ENCODE peak calls at places on chromosomes 4 and X, in six cellular contexts. L is heart left ventricle, Z is A549, W is transverse colon, Y is tibial nerve, G is uterus. H is an unnamed sample.

GRCh38 chr4:183905081-183905592 is at the start of gene STOX2:
- DNase-seq in W (peak), Z (peak), G (peak), Y (peak), L (peak), H (peak)

GRCh38 chr4:76518241-76518640 is 83.2 kb downstream of the SHROOM3 start:
- DNase-seq in G (no peak), L (no peak), Y (no peak), Z (no peak), W (no peak), H (no peak)

GRCh38 chr4:2931765-2932560 is 31.2 kb downstream of the NOP14 start:
- DNase-seq in W (peak), Y (peak), G (peak), L (peak), Z (no peak), H (no peak)

GRCh38 chr4:20544645-20545044 is 155.6 kb upstream of the PACRGL start:
- DNase-seq in W (no peak), G (no peak), Y (no peak), L (no peak), Z (peak), H (no peak)

GRCh38 chr4:16155503-16156169 is 70.6 kb downstream of the TAPT1 start:
- DNase-seq in Y (no peak), G (no peak), L (no peak), W (no peak), Z (no peak), H (no peak)

GRCh38 chr4:94639298-94639697 is 118.5 kb upstream of the BMPR1B start:
- DNase-seq in G (no peak), L (no peak), Y (no peak), W (no peak), Z (no peak), H (no peak)

GRCh38 chrX:75623535-75623934 is 100.7 kb upstream of the ZDHHC15 start:
- DNase-seq in G (no peak), L (no peak), Y (no peak), Z (peak), W (no peak), H (no peak)

GRCh38 chr4:69697536-69697935 is 44.5 kb upstream of the UGT2A1 start:
- DNase-seq in L (no peak), Z (no peak), W (no peak), G (no peak), Y (no peak), H (no peak)

GRCh38 chr4:6719611-6720179 is 3.7 kb downstream of the BLOC1S4 start:
- DNase-seq in G (no peak), L (no peak), W (no peak), Y (no peak), Z (no peak), H (no peak)

GRCh38 chrX:46979340-46979739 is 67.1 kb downstream of the JADE3 start:
- DNase-seq in W (no peak), Y (no peak), G (no peak), Z (peak), L (no peak), H (no peak)

GRCh38 chrX:106949366-106949765 is 29.2 kb downstream of the CLDN2 start:
- DNase-seq in G (no peak), L (no peak), W (no peak), Y (no peak), Z (no peak), H (no peak)

GRCh38 chrX:131671714-131672113 is 127.8 kb downstream of the OR13H1 start:
- DNase-seq in Z (no peak), L (no peak), G (no peak), W (no peak), Y (no peak), H (no peak)

GRCh38 chrX:41198410-41198809 is 113.2 kb downstream of the USP9X start:
- DNase-seq in L (no peak), Y (no peak), Z (no peak), W (no peak), G (no peak), H (no peak)

GRCh38 chrX:69551421-69552009 is 47.4 kb downstream of the NALF2 start:
- DNase-seq in Z (no peak), Y (no peak), L (no peak), G (no peak), W (no peak), H (no peak)

GRCh38 chrX:69552512-69552911 is 48.4 kb downstream of the NALF2 start:
- DNase-seq in G (no peak), L (no peak), Z (no peak), W (no peak), Y (no peak), H (no peak)

GRCh38 chrX:69555396-69556023 is 51.4 kb downstream of the NALF2 start:
- DNase-seq in G (peak), W (no peak), L (no peak), Y (no peak), Z (no peak), H (no peak)

GRCh38 chrX:69556094-69557011 is 52.2 kb downstream of the NALF2 start:
- DNase-seq in Y (no peak), G (peak), W (no peak), L (no peak), Z (peak), H (no peak)
- TF ChIP-seq POLR2A in Y (no peak), G (no peak), W (no peak), L (no peak), Z (no peak), H (no peak)

DNA sequence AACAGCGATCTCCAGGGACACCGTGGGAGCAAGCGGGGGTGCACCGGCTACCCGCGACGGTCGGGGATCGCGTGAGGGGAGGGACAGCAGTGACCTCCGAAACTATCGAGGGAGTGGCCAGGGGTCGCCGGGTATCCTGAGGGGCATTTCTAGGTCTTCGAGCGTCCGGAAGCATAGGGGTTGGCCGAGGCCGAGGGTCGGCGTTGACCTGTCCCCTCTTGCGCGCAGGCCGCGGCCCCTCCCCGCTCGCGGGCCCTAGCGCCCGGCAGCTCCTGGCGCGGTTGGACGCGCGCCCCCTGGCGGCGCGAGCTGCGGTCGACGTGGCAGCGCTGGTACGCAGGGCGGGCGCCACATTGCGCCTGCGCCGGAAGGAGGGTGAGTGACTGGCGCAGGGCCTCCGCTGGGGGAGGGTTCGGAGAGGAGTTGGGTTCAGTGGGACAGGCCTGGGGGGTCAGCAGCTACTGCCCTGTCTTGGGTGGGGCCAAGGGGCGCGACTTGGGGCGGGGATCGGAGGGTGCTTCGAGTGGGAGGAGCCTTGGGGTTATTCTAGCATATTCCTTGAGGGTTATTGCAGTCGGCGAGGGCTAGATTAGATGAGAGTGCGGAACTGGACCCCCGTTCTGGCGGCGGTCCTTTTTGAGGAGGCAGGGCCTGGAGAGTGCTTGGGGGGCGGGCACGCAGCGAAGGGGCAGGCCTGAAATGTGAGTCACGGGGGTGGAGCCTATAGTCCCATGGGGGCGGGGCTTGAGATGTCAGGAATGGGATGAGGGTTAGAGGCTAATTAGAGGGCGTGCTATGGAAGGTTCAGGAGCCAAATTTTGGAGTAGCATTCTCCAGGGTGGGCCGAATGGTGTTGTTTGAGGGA is 1.2 kb downstream of the MAGIX start:
- DNase-seq in G (peak), Y (peak), L (peak), Z (peak), W (peak), H (peak)
- TF ChIP-seq POLR2A in G (peak), Y (peak), L (peak), Z (peak), W (no peak), H (no peak)

DNA sequence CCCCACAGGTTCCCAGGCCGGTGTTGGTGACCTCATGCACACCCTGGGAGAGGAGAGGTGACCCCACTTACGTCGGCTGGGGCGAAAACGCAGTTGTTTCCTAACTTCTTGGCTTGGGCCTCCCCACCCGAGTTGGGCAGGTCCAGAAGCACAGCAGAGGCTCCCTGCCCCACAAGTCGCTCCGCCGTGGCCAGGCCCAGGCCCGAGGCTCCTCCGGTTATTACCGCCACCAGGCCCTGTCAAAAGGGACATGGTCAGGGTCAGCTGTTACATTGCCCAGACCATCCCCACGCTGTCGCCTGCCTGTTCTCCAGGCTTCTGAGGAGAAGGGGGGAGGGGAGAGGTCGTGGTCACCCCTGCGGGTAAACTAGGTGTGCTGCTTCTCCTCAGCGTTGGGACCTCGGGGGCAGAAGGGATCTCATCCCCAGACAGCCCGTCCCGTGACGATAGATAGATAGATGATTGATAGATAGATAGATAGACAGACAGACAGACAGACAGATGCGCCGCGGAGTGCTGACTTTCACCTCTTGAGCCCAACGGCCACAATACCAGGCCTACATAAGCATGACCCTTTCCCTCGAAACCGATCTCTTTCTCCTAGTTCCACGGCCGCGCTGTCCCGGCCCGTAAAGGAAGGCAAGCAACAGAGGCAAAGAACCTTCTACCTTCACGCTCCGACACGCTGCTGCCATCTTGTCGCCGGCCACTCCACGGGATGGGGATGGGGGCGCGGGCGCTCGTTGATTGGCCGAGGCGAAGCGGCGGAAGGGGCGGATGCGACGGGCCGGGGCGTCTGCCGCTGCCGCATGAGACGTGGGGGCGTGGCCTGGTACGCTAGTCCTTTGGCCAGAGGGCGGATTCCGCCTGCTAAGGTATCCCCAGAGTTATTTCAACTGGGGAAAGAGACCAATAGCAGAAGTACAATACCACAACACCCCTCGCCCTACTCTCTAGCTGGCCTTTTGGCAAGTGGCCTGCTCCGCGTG is at the start of gene HSD17B10:
- DNase-seq in Y (peak), Z (peak), W (peak), L (peak), G (peak), H (peak)
- TF ChIP-seq POLR2A in Y (peak), Z (peak), W (peak), L (peak), G (peak), H (no peak)

GRCh38 chr4:64799751-64800150 is 390.5 kb upstream of the TECRL start:
- DNase-seq in Y (no peak), W (no peak), G (no peak), L (no peak), Z (no peak), H (no peak)
- TF ChIP-seq POLR2A in Y (no peak), W (no peak), G (no peak), L (no peak), Z (no peak), H (no peak)

GRCh38 chrX:53086464-53086863 is 4.3 kb downstream of the TSPYL2 start:
- DNase-seq in G (peak), Z (no peak), Y (peak), W (peak), L (peak), H (no peak)

GRCh38 chrX:53088136-53088974 is 5.6 kb upstream of the KANTR start:
- DNase-seq in Z (peak), G (peak), L (peak), W (peak), Y (peak), H (peak)

GRCh38 chrX:53089224-53089842 is 4.6 kb upstream of the KANTR start:
- DNase-seq in Y (no peak), G (peak), L (peak), Z (peak), W (peak), H (no peak)

GRCh38 chrX:53085661-53086229 is 3.6 kb downstream of the TSPYL2 start:
- DNase-seq in Y (no peak), Z (no peak), W (no peak), L (no peak), G (no peak), H (no peak)

DNA sequence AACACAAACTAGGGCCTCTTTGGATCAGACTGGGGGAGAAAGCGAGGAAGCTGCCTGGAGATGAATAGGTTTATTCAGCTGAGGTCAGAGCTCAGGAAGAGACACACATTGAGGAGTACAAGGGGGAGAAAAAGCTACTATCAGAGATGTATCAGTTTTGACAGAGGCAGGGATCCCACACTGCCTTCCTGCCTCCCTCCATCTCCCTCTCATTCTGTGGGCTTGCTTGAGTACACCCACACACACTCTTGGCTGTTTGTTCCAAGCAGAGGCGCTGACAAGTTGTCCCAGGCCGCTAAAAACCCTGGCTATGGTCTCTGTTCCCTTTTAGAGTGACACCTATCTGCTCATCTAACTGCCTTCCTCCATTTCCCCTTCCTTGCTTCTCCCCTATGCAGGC is 5.2 kb downstream of the TSPYL2 start:
- DNase-seq in Z (no peak), W (no peak), L (no peak), G (no peak), Y (no peak), H (no peak)
- TF ChIP-seq POLR2A in Z (no peak), W (no peak), L (no peak), G (no peak), Y (no peak), H (no peak)

DNA sequence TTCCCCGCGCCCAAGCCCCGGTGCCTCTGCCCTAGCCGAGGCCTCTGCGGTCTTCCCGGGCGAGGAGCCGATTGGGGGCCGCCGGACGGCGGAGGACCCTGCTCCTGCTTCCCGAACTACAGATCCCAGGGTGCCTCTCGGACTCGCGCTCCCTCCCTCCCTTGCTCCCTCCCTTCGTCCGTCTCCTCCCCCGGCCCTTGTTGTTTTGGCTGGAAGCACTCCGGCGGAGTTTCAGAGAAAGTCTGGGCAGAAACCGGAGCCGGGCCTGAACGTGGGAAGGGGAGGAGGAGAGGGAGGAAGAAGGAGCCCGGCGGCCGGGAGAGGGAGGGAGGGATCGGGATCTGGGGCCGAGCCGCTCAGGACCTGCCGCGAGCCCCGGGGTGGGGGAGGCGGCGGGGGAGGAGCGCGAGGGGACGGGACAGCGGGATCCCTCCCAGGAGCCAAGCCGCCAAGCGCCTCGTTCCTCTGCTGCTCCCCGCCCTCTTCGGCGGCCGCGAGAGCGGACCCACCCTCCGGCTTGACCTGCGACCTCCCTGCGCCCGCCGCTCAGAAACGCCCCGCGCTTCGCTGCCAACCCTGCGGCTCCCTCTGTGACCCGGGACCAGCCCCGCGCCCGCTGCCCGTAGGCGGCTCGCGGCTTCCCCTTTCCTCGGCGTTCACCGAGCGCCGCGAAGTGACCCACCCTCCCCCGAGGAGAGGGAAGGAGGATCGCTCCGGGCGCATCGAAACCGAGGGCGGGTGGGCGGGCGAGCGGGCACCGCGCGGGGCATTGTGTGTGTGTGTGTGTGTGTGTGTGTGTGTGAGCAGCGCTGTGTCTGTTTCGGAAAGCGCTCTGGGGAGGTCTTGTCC is 473 bp upstream of the GAB1 start:
- DNase-seq in Y (peak), G (peak), W (peak), L (peak), Z (peak), H (peak)
- TF ChIP-seq POLR2A in Y (peak), G (peak), W (peak), L (peak), Z (peak), H (no peak)

DNA sequence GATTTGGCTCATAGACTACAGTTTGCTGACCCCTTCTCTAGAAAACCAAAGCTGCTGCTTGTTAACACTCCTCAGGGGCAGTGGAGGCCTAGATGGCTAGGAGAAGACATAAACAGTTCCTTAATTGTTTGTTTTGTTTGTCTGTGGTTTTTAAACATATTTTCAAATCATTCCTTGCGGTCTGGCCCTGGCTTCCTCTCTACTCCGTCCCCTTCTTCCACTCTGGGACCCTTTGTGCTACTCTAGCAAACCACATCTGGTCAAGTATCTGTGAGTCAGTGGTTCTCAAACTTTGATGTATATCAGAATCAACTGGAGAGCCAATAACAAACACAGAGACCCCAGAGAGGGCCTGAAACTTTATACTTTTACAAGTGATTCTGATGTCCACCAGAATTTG is 36.1 kb downstream of the FRMPD4 start:
- DNase-seq in G (no peak), Z (no peak), Y (no peak), L (no peak), W (no peak), H (no peak)
- TF ChIP-seq POLR2A in G (no peak), Z (no peak), Y (no peak), L (no peak), W (no peak), H (no peak)

GRCh38 chr4:31183256-31183655 is 463.1 kb downstream of the PCDH7 start:
- DNase-seq in Y (no peak), Z (no peak), W (no peak), L (no peak), G (no peak), H (no peak)

GRCh38 chr4:31187979-31188378 is 467.8 kb downstream of the PCDH7 start:
- DNase-seq in W (no peak), Y (no peak), Z (no peak), G (no peak), L (no peak), H (no peak)

GRCh38 chr4:31189938-31190337 is 469.8 kb downstream of the PCDH7 start:
- DNase-seq in G (no peak), Y (no peak), W (no peak), L (no peak), Z (no peak), H (no peak)

GRCh38 chr4:31185014-31185585 is 464.9 kb downstream of the PCDH7 start:
- DNase-seq in L (no peak), G (no peak), Y (no peak), Z (no peak), W (no peak), H (no peak)
- TF ChIP-seq POLR2A in L (no peak), G (no peak), Y (no peak), Z (no peak), W (no peak), H (no peak)

H was measured in lower leg skin.